ENCODE peak calls at places on chromosome 5, in four cellular contexts. H, U, O and R are unnamed samples.

GRCh38 chr5:103505581-103506305 is 56.8 kb downstream of the NUDT12 start:
- DNase-seq in H (no peak), U (peak), O (no peak), R (no peak)

GRCh38 chr5:112548246-112548982 is 129.3 kb upstream of the EPB41L4A start:
- DNase-seq in H (no peak), U (peak), O (no peak), R (no peak)

GRCh38 chr5:170571331-170571731 is 67.5 kb downstream of the KCNIP1 start:
- DNase-seq in H (no peak), U (no peak), O (no peak), R (no peak)

GRCh38 chr5:147310059-147310704 is 75.4 kb downstream of the STK32A start:
- DNase-seq in H (peak), U (peak), O (no peak), R (peak)

GRCh38 chr5:176776141-176776865 is 34.1 kb upstream of the UNC5A start:
- DNase-seq in H (no peak), U (no peak), O (no peak), R (peak)

GRCh38 chr5:7464182-7464581 is 68.2 kb downstream of the ADCY2 start:
- DNase-seq in H (no peak), U (no peak), O (no peak), R (no peak)

GRCh38 chr5:54820346-54820745 is 165.0 kb downstream of the ESM1 start:
- DNase-seq in H (no peak), U (peak), O (no peak), R (no peak)

GRCh38 chr5:59124983-59125960 is 542.4 kb downstream of the RAB3C start:
- DNase-seq in H (no peak), U (peak), O (no peak), R (no peak)

GRCh38 chr5:112014771-112015170 is 257.8 kb upstream of the NREP start:
- DNase-seq in H (no peak), U (no peak), O (no peak), R (no peak)

GRCh38 chr5:155885199-155885598 is 441.8 kb upstream of the SGCD start:
- DNase-seq in H (no peak), U (no peak), O (peak), R (no peak)

GRCh38 chr5:17441351-17441750 is 56.7 kb upstream of the TAF11L2 start:
- DNase-seq in H (no peak), U (peak), O (no peak), R (no peak)

GRCh38 chr5:74394543-74394923 is 246.0 kb downstream of the ENC1 start:
- DNase-seq in H (no peak), U (no peak), O (no peak), R (no peak)

GRCh38 chr5:1488882-1489680 is 34.7 kb downstream of the LPCAT1 start:
- DNase-seq in H (no peak), U (peak), O (peak), R (peak)

GRCh38 chr5:143182901-143183820 is 220.3 kb downstream of the NR3C1 start:
- DNase-seq in H (no peak), U (no peak), O (no peak), R (peak)

GRCh38 chr5:143913008-143913752 is 101.2 kb downstream of the HMHB1 start:
- DNase-seq in H (no peak), U (peak), O (no peak), R (no peak)

GRCh38 chr5:148376198-148376597 is 7.6 kb upstream of the FBXO38 start:
- DNase-seq in H (no peak), U (no peak), O (no peak), R (no peak)

DNA sequence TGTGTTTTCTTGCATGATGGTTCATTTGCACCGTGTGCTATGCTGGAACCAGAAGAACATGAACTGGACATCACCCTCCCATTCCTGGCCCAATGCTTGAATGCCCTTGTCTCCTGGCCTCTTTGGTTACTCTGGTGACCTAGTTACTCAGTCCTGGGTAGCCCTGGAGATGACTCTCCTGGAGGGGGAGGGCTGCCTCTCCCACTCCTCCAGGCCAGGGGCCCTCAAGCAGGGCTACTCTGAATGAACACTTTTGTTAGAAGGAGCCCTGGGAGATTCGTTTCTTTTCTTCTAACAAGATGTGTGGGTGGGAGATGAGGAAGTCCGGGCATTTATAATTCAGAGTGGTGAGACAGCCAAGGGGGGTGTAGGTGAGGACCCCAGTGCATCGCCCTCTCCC is 12.0 kb upstream of the NKX2-5 start:
- DNase-seq in H (no peak), U (no peak), O (no peak), R (no peak)
- H3K27ac ChIP-seq in H (no peak), U (no peak), O (no peak), R (no peak)

DNA sequence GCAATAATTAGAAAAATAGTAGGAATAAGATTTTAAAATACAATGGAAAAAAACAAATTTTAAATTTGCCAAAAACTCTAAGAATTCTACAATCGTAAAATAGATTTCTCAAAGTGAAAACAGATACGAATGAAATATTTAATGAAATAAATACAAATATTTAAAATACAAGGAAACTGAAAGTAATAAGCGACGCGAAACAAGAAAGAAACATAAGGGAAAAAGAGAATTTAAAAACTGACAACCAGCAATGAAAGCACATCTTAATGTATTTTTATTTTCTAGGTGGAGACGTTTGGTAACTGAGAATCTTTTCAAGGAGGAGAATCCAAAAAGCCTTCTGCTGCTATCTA is 1.0 kb downstream of the ANXA2R start:
- DNase-seq in H (no peak), U (no peak), O (no peak), R (no peak)
- H3K27ac ChIP-seq in H (no peak), U (peak), O (peak), R (peak)

DNA sequence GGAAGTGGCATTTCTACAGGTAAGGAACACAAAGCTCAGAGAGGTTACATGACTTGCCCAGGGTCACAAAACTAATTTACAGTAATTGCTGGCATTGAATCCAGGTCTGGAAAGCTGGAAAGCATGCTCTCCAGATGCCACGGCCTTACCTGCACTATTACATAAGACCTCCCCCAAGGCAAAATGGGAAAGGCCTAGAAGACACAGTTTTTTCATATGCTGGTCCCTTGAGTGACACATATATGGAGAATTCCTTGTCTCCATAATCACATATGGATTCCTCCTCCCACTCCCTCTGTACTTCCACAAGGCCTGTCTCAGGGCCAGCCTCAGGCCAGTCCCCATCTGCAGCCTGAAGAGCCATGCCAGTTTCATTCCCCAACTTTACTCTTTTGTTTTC is 28.5 kb upstream of the MEIKIN start:
- DNase-seq in H (no peak), U (no peak), O (no peak), R (no peak)
- H3K27ac ChIP-seq in H (no peak), U (no peak), O (no peak), R (no peak)

DNA sequence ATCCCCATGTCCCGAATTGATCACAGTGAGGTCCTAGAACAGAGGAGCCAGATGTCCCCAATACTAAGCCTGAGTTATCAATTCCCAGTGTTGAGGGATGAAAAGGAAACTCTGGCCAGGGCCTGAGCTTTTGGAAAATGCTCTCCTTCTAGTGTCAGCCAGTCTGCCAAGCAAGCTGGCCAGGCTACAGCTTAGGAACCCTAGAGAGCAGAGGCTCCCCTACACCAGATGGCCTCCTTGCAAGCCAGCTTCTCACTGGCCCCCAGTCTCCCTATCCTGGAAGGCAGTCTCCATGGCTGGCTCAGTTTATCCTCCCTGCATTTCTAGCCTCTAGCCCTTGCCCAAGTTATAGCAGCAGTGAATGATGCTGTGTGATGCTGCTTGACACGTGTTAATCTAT is 204.7 kb upstream of the WWC1 start:
- DNase-seq in H (no peak), U (no peak), O (no peak), R (no peak)
- H3K27ac ChIP-seq in H (no peak), U (no peak), O (no peak), R (no peak)

GRCh38 chr5:149422429-149423286 is 43.6 kb upstream of the IL17B start:
- DNase-seq in H (no peak), U (peak), O (no peak), R (no peak)
- H3K27ac ChIP-seq in H (peak), U (peak), O (no peak), R (peak)

GRCh38 chr5:53463909-53464621 is 16.4 kb upstream of the FST start:
- DNase-seq in H (no peak), U (no peak), O (no peak), R (no peak)
- H3K27ac ChIP-seq in H (no peak), U (no peak), O (no peak), R (no peak)

GRCh38 chr5:72109051-72109411 is 1.8 kb downstream of the MAP1B start:
- DNase-seq in H (no peak), U (no peak), O (no peak), R (no peak)
- H3K27ac ChIP-seq in H (peak), U (no peak), O (no peak), R (peak)

DNA sequence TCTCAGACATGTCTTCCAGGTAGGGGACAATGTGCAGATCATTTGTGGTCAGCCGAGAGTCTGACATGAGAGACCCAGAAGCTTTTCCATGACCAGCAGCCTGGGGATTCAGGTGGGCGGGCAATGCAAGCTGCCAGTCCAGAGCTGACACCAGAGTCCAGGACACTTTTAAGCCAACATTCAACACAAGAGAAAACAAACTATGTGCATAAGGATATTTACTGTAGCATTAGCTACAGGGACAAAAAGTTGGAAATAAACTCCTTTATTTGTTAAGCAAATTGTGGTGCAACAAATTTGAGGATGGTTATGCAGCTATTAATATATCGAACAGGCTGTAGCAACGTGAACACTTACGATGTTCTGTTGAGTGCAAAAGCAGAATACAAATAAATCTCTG is 9.9 kb upstream of the RNF130 start:
- DNase-seq in H (no peak), U (no peak), O (no peak), R (no peak)
- H3K27ac ChIP-seq in H (no peak), U (no peak), O (no peak), R (no peak)

DNA sequence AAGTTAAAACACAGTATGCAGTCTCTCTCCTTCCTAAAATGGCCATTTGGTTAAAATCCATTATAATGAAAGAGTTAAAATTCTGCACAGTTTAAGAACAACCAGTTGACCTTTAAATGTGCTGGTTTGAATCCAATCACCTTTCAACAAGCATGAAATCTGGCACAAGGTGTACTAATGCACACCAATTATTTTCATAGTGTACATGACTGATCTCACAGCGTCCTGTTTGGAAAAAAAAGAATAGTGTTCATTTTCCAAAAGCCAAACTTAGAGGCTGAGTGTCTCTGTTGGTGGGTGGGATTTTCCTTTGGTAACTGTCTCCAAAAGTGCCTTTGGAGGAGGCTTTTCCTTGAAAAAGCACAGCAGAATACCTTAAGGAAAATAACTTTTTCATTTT is 180.6 kb downstream of the DEPDC1B start:
- DNase-seq in H (no peak), U (no peak), O (no peak), R (no peak)
- H3K27ac ChIP-seq in H (peak), U (no peak), O (no peak), R (peak)